ENCODE peak calls at places on chromosomes 7 and 10, in five cellular contexts. X is tibial artery, U is left ventricle myocardium inferior, Y is pancreas, N is neural progenitor cell. J is an unnamed sample.

GRCh38 chr7:3439333-3440030 is 138.4 kb downstream of the SDK1 start:
- DNase-seq in N (no peak), U (no peak), Y (no peak), X (no peak), J (no peak)

GRCh38 chr7:150421831-150422230 is 28.6 kb upstream of the GIMAP8 start:
- DNase-seq in Y (no peak), N (no peak), U (no peak), X (no peak), J (no peak)

GRCh38 chr10:77036993-77037734 is 600.4 kb downstream of the KCNMA1 start:
- DNase-seq in Y (no peak), U (no peak), X (no peak), N (peak; percentile 73), J (no peak)

GRCh38 chr7:101165958-101166602 is 711 bp upstream of the VGF start:
- DNase-seq in X (no peak), U (no peak), N (peak; percentile 53), Y (no peak), J (no peak)

GRCh38 chr7:128209229-128210035 is 31.6 kb upstream of the LEP start:
- DNase-seq in X (no peak), N (peak; percentile 88), U (peak; percentile 44), Y (peak; percentile 81), J (peak; percentile 26)

GRCh38 chr7:72334066-72334465 is 78.1 kb downstream of the CALN1 start:
- DNase-seq in U (no peak), X (no peak), N (peak; percentile 44), Y (no peak), J (no peak)

GRCh38 chr10:48804740-48805182 is 120.1 kb downstream of the WDFY4 start:
- DNase-seq in X (no peak), N (no peak), Y (no peak), U (no peak), J (no peak)

GRCh38 chr7:49839863-49840262 is 66.4 kb downstream of the VWC2 start:
- DNase-seq in N (no peak), Y (no peak), U (no peak), X (no peak), J (no peak)

GRCh38 chr10:114307731-114308130 is 68.7 kb downstream of the VWA2 start:
- DNase-seq in X (peak; percentile 21), N (no peak), Y (no peak), U (no peak), J (no peak)

GRCh38 chr10:16741540-16741939 is 75.7 kb downstream of the RSU1 start:
- DNase-seq in X (no peak), N (no peak), U (no peak), Y (no peak), J (no peak)
- TF ChIP-seq CTCF in X (no peak), N (no peak), U (no peak), Y (no peak), J (no peak)

DNA sequence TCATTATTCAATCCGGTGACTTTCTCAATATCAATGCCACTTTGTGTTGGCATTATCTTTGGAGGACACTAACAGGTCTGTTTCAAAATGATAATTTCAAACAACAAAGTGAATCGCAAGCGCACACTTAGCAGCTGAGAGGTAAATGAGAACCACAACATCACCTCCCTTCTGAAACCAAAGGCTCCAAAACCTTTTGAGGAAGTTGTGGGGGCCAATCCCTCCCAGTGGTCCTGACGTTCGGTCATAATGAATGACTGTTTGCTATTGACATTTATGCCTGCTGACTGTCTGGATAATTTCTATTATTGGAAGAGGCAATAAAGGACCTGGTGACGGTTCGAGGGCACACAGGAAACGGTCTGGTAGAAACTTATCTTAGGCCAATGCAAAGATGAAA is 1.8 kb downstream of the ADARB2 start:
- DNase-seq in X (no peak), N (no peak), U (no peak), Y (no peak), J (no peak)
- H3K4me3 ChIP-seq in X (no peak overlapping the region), N (no peak overlapping the region), U (no peak overlapping the region), Y (no peak overlapping the region), J (peak overlapping the region; percentile 58)

GRCh38 chr7:39589323-39590111 is 23.3 kb downstream of the YAE1 start:
- DNase-seq in X (no peak), Y (no peak), U (no peak), N (peak; percentile 44), J (no peak)

GRCh38 chr7:39592586-39592985 is 26.4 kb downstream of the YAE1 start:
- DNase-seq in U (no peak), X (no peak), N (no peak), Y (no peak), J (no peak)

DNA sequence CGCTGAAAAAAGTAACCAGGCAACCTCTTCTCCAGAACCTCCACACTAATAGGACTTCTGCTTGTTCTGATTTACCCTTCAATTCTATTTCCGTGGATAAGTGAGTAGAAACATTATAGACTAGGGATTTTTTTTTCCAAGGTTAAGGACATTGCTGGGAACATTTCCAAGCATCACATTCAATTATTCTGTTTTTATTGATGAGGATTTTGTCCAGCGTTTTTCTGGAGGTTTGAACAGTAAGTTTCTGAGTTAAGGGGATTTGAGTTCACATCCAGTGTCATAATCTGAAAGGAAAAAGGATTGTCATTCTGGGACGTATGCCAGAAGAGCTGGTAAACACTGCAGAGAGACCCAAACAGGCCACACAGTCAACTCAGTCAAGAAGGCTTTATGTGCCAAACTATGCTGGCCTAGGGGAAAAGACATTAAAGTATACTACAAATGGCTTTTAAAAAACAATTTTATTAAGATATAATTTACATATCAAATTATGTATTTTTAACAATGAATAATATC is 28.2 kb upstream of the RALA start:
- DNase-seq in X (no peak), U (no peak), Y (no peak), N (no peak), J (no peak)
- TF ChIP-seq CTCF in X (no peak), U (no peak), Y (no peak), N (no peak), J (no peak)

GRCh38 chr10:15703944-15704580 is 15.7 kb downstream of the ITGA8 start:
- DNase-seq in Y (no peak), N (no peak), U (no peak), X (no peak), J (no peak)

GRCh38 chr10:15704581-15704968 is 15.1 kb downstream of the ITGA8 start:
- DNase-seq in N (no peak), X (no peak), Y (no peak), U (no peak), J (no peak)

GRCh38 chr10:15700078-15700477 is 19.6 kb downstream of the ITGA8 start:
- DNase-seq in X (no peak), Y (no peak), U (no peak), N (no peak), J (no peak)

GRCh38 chr10:15705298-15705697 is 14.4 kb downstream of the ITGA8 start:
- DNase-seq in U (no peak), Y (no peak), X (no peak), N (no peak), J (no peak)

GRCh38 chr10:15703167-15703880 is 16.4 kb downstream of the ITGA8 start:
- DNase-seq in U (no peak), Y (no peak), X (no peak), N (no peak), J (no peak)
- H3K4me3 ChIP-seq in U (no peak overlapping the region), Y (no peak overlapping the region), X (no peak overlapping the region), N (no peak overlapping the region), J (no peak overlapping the region)

GRCh38 chr10:45000138-45000763 is 472 bp upstream of the ZNF22 start:
- DNase-seq in N (no peak), X (peak; percentile 91), U (peak; percentile 89), Y (peak; percentile 46), J (no peak)

GRCh38 chr10:44998146-44998631 is 2.5 kb upstream of the ZNF22 start:
- DNase-seq in Y (peak; percentile 14), U (no peak), X (peak; percentile 84), N (no peak), J (no peak)

GRCh38 chr10:45003432-45004000 is 2.8 kb downstream of the ZNF22 start:
- DNase-seq in U (no peak), N (no peak), Y (no peak), X (no peak), J (no peak)

GRCh38 chr10:45001382-45002148 is 842 bp downstream of the ZNF22 start:
- DNase-seq in U (peak; percentile 78), X (peak; percentile 89), Y (peak; percentile 78), N (peak; percentile 63), J (no peak)

GRCh38 chr10:45000764-45001381 is at the start of gene ZNF22:
- DNase-seq in Y (peak; percentile 59), X (peak; percentile 83), U (peak; percentile 73), N (peak; percentile 81), J (no peak)
- TF ChIP-seq CTCF in Y (no peak), X (no peak), U (peak; percentile 45), N (no peak), J (peak; percentile 13)

GRCh38 chr10:97944772-97945171 is 85.6 kb downstream of the CRTAC1 start:
- DNase-seq in X (no peak), Y (no peak), N (no peak), U (no peak), J (no peak)

GRCh38 chr10:97948822-97949221 is 81.6 kb downstream of the CRTAC1 start:
- DNase-seq in N (no peak), U (no peak), X (no peak), Y (no peak), J (no peak)

DNA sequence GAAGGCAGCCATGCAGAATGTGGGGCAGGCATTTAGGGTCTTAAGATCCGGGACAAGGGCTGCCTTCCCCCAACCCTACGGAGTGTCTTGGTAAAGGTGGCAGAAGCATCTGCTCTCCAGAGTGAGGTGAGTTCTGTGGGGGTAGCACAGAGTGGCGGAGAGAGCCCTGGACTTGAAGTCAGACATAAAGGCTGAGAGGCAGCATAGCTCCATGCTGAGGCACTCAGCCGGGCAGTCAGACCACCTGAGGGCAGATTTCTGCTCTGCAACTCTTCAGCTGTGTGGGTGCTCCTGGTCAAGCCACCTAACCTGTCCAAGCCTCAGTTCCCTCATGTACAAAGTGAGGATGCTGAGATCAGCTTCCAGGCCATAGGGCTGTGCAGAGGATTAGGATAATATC is 81.0 kb downstream of the CRTAC1 start:
- DNase-seq in N (no peak), U (no peak), Y (no peak), X (no peak), J (no peak)
- H3K4me3 ChIP-seq in N (no peak overlapping the region), U (no peak overlapping the region), Y (no peak overlapping the region), X (no peak overlapping the region), J (no peak overlapping the region)

DNA sequence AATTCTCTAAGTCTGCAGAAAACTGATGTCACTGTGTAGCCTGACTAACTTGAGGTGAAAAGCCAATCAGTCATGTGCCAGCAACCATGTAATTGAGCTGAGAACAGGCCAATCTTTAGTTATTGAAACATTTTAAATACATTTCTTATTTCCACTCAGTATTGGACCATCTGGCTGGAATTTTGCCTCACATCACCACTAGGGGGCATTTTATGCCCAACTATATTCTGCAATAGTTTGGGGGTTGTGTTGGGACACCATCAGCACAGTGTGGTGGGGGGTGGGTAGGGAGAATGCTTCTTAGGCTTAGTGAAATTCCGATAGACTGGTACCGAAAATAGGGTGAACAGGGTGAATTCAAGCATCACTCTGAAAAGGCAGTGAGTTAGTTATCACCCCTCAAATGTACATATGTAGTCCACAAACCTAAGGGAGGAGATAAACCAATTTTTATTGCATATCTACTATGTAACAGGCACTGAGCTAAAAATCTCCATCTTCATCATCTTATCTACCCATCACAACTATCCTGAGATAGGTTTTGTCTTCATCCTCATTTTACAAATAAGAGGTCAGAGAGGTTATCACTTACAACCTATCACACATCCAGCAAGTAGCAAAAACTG is 17.8 kb downstream of the NPSR1 start:
- DNase-seq in N (peak; percentile 60), X (no peak), U (no peak), Y (peak; percentile 14), J (no peak)
- TF ChIP-seq CTCF in N (peak; percentile 84), X (no peak), U (peak; percentile 62), Y (no peak), J (peak; percentile 62)